ENCODE peak calls at places on chromosomes 2 and 18, in six cellular contexts. G is K562, T is H1, V is GM12892, Q is GM12878, P is HepG2. U is an unnamed sample.
A peak's percentile ranks its signal among the peaks of the same experiment; 100 is the strongest.

GRCh38 chr2:23145460-23145859 is 239.5 kb upstream of the KLHL29 start:
- DNase-seq in G (no peak), T (no peak), V (no peak), Q (no peak), P (no peak), U (no peak)

GRCh38 chr18:55998071-55998522 is 410.1 kb upstream of the TCF4 start:
- DNase-seq in G (no peak), T (peak; percentile 51), V (no peak), Q (no peak), P (no peak), U (no peak)

GRCh38 chr2:209113030-209113429 is 310.8 kb upstream of the MAP2 start:
- DNase-seq in G (no peak), T (peak; percentile 47), V (no peak), Q (no peak), P (no peak), U (no peak)

GRCh38 chr2:178072383-178073301 is at the start of gene PDE11A:
- DNase-seq in G (peak; percentile 88), T (peak; percentile 85), V (peak; percentile 8), Q (no peak), P (peak; percentile 88), U (no peak)

GRCh38 chr2:9538000-9538507 is 17.6 kb downstream of the ADAM17 start:
- DNase-seq in G (no peak), T (no peak), V (no peak), Q (no peak), P (no peak), U (no peak)

GRCh38 chr2:178882666-178883440 is 75.6 kb upstream of the TTN start:
- DNase-seq in G (no peak), T (no peak), V (no peak), Q (no peak), P (no peak), U (no peak)

GRCh38 chr18:36601316-36601715 is 227.5 kb downstream of the TPGS2 start:
- DNase-seq in G (no peak), T (no peak), V (no peak), Q (no peak), P (no peak), U (no peak)

GRCh38 chr2:74849228-74849892 is 15.4 kb downstream of the HK2 start:
- DNase-seq in G (no peak), T (no peak), V (no peak), Q (peak; percentile 62), P (no peak), U (peak; percentile 36)

GRCh38 chr2:22942441-22942840 is 442.5 kb upstream of the KLHL29 start:
- DNase-seq in G (no peak), T (no peak), V (no peak), Q (no peak), P (no peak), U (no peak)

GRCh38 chr2:109285244-109285651 is 156.2 kb downstream of the SH3RF3 start:
- DNase-seq in G (no peak), T (no peak), V (no peak), Q (no peak), P (no peak), U (no peak)

GRCh38 chr18:58687871-58688308 is 16.6 kb downstream of the MALT1 start:
- DNase-seq in G (no peak), T (no peak), V (no peak), Q (peak; percentile 73), P (no peak), U (no peak)

GRCh38 chr18:62157843-62158242 is 29.0 kb downstream of the PIGN start:
- DNase-seq in G (no peak), T (no peak), V (no peak), Q (no peak), P (no peak), U (no peak)

GRCh38 chr2:74006424-74006823 is 21.7 kb downstream of the TET3 start:
- DNase-seq in G (no peak), T (no peak), V (no peak), Q (no peak), P (no peak), U (no peak)

GRCh38 chr2:15316370-15316814 is 244.7 kb downstream of the NBAS start:
- DNase-seq in G (no peak), T (no peak), V (no peak), Q (no peak), P (no peak), U (no peak)

GRCh38 chr18:24915547-24915946 is 436.4 kb downstream of the ZNF521 start:
- DNase-seq in G (no peak), T (no peak), V (no peak), Q (no peak), P (no peak), U (no peak)

GRCh38 chr2:176107731-176108181 is 676 bp downstream of the HOXD11 start:
- DNase-seq in G (no peak), T (peak; percentile 56), V (no peak), Q (no peak), P (no peak), U (no peak)

GRCh38 chr2:199875400-199875799 is 24.4 kb upstream of the FTCDNL1 start:
- DNase-seq in G (no peak), T (no peak), V (no peak), Q (no peak), P (no peak), U (no peak)

GRCh38 chr2:95274291-95275150 is at the start of gene PROM2:
- DNase-seq in G (no peak), T (peak; percentile 78), V (no peak), Q (no peak), P (no peak), U (no peak)

DNA sequence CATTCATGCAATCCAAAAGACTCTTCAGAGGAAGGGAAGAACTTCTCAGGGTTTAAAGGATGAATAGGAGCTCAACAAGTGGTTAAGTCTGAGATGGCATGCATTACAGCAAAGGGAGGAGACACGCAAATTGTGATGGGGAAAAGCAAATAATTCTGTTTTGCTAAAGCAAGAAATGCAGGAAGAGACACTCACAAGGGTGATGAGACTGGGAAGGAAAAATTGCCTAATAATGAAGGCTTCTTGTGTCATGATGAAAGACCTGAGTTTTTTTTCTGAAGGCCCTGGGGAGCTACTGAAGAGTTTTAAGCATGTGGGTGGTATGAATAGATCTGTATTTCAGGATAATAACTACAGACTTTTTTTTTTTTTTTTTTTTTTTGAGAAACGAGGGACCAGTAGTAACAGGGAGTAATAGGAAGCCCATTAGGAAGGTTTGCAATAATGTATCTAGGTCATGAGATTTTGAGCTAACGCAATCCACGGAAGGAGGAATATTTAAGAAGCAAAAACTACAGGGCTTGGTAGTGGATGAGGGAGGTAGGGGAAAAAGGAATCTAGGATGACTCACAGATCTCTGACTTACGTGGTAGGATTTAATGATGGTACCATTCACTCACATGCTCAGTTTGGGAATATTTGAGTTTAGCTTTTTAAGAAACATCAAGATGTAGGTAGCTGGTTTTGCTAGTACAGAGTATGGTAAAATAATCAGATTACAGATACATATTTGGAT is 16.0 kb upstream of the SERPINB3 start:
- DNase-seq in G (no peak), T (no peak), V (no peak), Q (no peak), P (no peak), U (no peak)
- TF ChIP-seq POLR2AphosphoS5 in G (no peak), T (no peak), V (no peak), Q (no peak), P (no peak), U (no peak)

DNA sequence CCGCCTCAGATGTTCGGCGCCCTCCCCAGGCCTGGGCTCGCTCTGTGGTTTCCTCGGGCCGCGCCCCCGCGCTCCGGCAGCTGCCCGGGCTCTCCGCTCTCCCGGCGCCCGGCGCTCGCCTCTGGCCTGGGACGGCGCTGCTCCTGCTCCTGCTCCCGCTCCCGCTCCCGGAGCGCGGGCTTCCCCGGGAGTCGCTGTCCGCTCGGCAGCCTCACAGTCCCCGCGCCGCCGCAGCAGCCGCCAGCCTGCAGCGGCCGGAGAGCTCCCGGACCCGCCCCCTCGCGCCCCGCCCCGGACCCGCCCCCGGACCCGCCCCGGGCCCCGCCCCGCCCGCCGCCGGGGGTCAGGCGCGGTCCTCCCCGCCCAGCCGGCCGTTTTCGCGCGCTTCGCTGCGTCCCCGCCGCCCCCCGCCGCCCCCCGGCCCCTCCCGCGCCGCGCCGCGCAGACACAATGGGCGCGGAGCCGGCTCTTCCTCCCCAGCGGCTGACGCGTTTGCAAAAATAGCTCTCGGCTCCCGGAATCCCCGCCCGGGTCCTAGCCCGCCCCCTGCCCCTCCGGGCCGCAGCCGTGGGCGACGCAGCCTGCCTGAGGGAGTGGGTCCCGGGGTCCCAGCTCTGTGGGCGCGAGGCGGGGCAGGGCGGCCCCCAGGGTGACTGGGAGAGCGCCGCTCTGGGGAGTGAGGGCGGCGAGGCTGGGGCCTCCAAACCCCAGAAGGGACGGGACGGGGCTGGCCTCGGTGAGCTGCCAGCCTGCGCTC is at the start of gene ARL4C:
- DNase-seq in G (peak; percentile 85), T (peak; percentile 72), V (peak; percentile 69), Q (no peak), P (peak; percentile 37), U (peak; percentile 64)
- TF ChIP-seq POLR2A in G (no peak), T (no peak), V (no peak), Q (no peak), P (no peak), U (no peak)

GRCh38 chr2:54768772-54769428 is 45.4 kb downstream of the EML6 start:
- DNase-seq in G (no peak), T (no peak), V (no peak), Q (no peak), P (no peak), U (no peak)

GRCh38 chr2:54770211-54770610 is 46.7 kb downstream of the EML6 start:
- DNase-seq in G (no peak), T (no peak), V (no peak), Q (no peak), P (no peak), U (no peak)

GRCh38 chr2:54771166-54771565 is 47.7 kb downstream of the EML6 start:
- DNase-seq in G (no peak), T (no peak), V (no peak), Q (no peak), P (no peak), U (no peak)

GRCh38 chr2:54770676-54771075 is 47.2 kb downstream of the EML6 start:
- DNase-seq in G (no peak), T (no peak), V (no peak), Q (no peak), P (no peak), U (no peak)

GRCh38 chr2:54767921-54768320 is 44.5 kb downstream of the EML6 start:
- DNase-seq in G (no peak), T (no peak), V (no peak), Q (no peak), P (no peak), U (no peak)
- TF ChIP-seq TAF1 in G (no peak), T (no peak), V (no peak), Q (no peak), P (no peak), U (no peak)

GRCh38 chr18:2653467-2653866 is 2.1 kb upstream of the SMCHD1 start:
- DNase-seq in G (no peak), T (no peak), V (no peak), Q (no peak), P (no peak), U (no peak)
- TF ChIP-seq POLR2AphosphoS5 in G (no peak), T (no peak), V (no peak), Q (no peak), P (no peak), U (no peak)

GRCh38 chr2:170770304-170771048 is at the start of gene ERICH2:
- DNase-seq in G (peak; percentile 97), T (peak; percentile 82), V (peak; percentile 73), Q (no peak), P (peak; percentile 81), U (peak; percentile 77)
- TF ChIP-seq POLR2A in G (peak; percentile 84), T (peak; percentile 40), V (no peak), Q (no peak), P (no peak), U (no peak)

GRCh38 chr2:38076250-38076709 is 329 bp upstream of the CYP1B1 start:
- DNase-seq in G (no peak), T (peak; percentile 87), V (peak; percentile 55), Q (no peak), P (no peak), U (peak; percentile 56)
- TF ChIP-seq TAF1 in G (no peak), T (no peak), V (no peak), Q (no peak), P (no peak), U (no peak)